ENCODE peak calls at places on chromosome 19, in eight cellular contexts. S, A, D, Q, O, U, H and W are unnamed samples.
A peak's percentile ranks its signal among the peaks of the same experiment; 100 is the strongest.

GRCh38 chr19:10805075-10805757 is 30.8 kb downstream of the TMED1 start:
- DNase-seq in D (no peak), S (no peak), U (no peak), Q (no peak), O (no peak), A (no peak), H (no peak), W (no peak)

GRCh38 chr19:19594371-19594770 is 24.1 kb downstream of the PBX4 start:
- DNase-seq in H (no peak), A (no peak), S (no peak), O (no peak), U (no peak), Q (no peak), D (no peak), W (no peak)

GRCh38 chr19:743168-743687 is 7.7 kb upstream of the MISP start:
- DNase-seq in H (no peak), Q (no peak), U (peak; percentile 30), D (no peak), S (no peak), O (no peak), A (no peak), W (peak; percentile 82)

GRCh38 chr19:4136680-4137088 is 12.8 kb upstream of the MAP2K2 start:
- DNase-seq in A (no peak), H (no peak), O (no peak), D (no peak), S (no peak), Q (no peak), U (no peak), W (no peak)

GRCh38 chr19:47243776-47244547 is 12.4 kb upstream of the CCDC9 start:
- DNase-seq in A (peak; percentile 94), O (peak; percentile 76), S (peak; percentile 98), U (peak; percentile 99), D (peak; percentile 95), H (peak; percentile 98), Q (peak; percentile 93), W (peak; percentile 97)

GRCh38 chr19:17765069-17765618 is 13.9 kb downstream of the FCHO1 start:
- DNase-seq in A (no peak), U (no peak), O (no peak), S (no peak), H (no peak), Q (peak; percentile 61), D (no peak), W (peak; percentile 17)

GRCh38 chr19:49489601-49490167 is 2.3 kb downstream of the RPL13A start:
- DNase-seq in A (no peak), O (no peak), U (no peak), Q (no peak), S (no peak), D (no peak), H (no peak), W (no peak)

GRCh38 chr19:40716031-40716654 is 543 bp downstream of the COQ8B start:
- DNase-seq in Q (peak; percentile 99), U (no peak), A (peak; percentile 6), S (no peak), H (no peak), D (no peak), O (peak; percentile 97), W (peak; percentile 87)

GRCh38 chr19:13987101-13987890 is 18.8 kb downstream of the RFX1 start:
- DNase-seq in D (no peak), Q (no peak), A (no peak), S (no peak), H (no peak), O (no peak), U (no peak), W (no peak)

GRCh38 chr19:46718157-46718933 is 1.4 kb upstream of the PRKD2 start:
- DNase-seq in O (peak; percentile 26), U (peak; percentile 49), H (peak; percentile 34), A (no peak), Q (peak; percentile 57), D (no peak), S (no peak), W (peak; percentile 33)

GRCh38 chr19:18205180-18205915 is 1.5 kb upstream of the RAB3A start:
- DNase-seq in D (peak; percentile 80), O (peak; percentile 33), S (peak; percentile 65), H (peak; percentile 72), Q (peak; percentile 72), U (peak; percentile 71), A (peak; percentile 58), W (peak; percentile 86)

GRCh38 chr19:17103177-17103576 is 27.6 kb downstream of the MYO9B start:
- DNase-seq in U (peak; percentile 74), S (no peak), A (no peak), Q (peak; percentile 46), O (peak; percentile 27), D (peak; percentile 28), H (peak; percentile 60), W (peak; percentile 44)

GRCh38 chr19:56105090-56105701 is 15.9 kb downstream of the ZNF787 start:
- DNase-seq in Q (no peak), U (peak; percentile 86), A (no peak), O (peak; percentile 89), S (peak; percentile 53), H (peak; percentile 57), D (peak; percentile 38), W (peak; percentile 95)

GRCh38 chr19:18995804-18996241 is 37.5 kb downstream of the SUGP2 start:
- DNase-seq in S (peak; percentile 86), D (peak; percentile 93), H (peak; percentile 91), Q (peak; percentile 76), U (peak; percentile 94), A (peak; percentile 91), O (peak; percentile 90), W (peak; percentile 55)

GRCh38 chr19:47316513-47316912 is 6.9 kb downstream of the C5AR1 start:
- DNase-seq in D (no peak), S (no peak), H (no peak), A (no peak), O (no peak), U (no peak), Q (no peak), W (no peak)

GRCh38 chr19:5472303-5472702 is 17.1 kb downstream of the ZNRF4 start:
- DNase-seq in O (no peak), S (no peak), Q (no peak), U (no peak), D (no peak), H (no peak), A (no peak), W (no peak)

GRCh38 chr19:58305932-58306323 is 751 bp downstream of the ERVK3-1 start:
- DNase-seq in S (no peak), U (no peak), O (no peak), H (peak; percentile 19), A (no peak), D (no peak), Q (no peak), W (no peak)

GRCh38 chr19:54480048-54480447 is 7.0 kb upstream of the CDC42EP5 start:
- DNase-seq in S (no peak), O (no peak), A (no peak), D (no peak), Q (no peak), H (no peak), U (no peak), W (no peak)

GRCh38 chr19:37716140-37716539 is 3.4 kb downstream of the ZNF607 start:
- DNase-seq in O (no peak), A (no peak), U (no peak), H (no peak), S (no peak), Q (no peak), D (no peak), W (no peak)

GRCh38 chr19:19304186-19304975 is 15.9 kb downstream of the SUGP1 start:
- DNase-seq in U (no peak), H (peak; percentile 4), Q (no peak), O (no peak), D (no peak), A (no peak), S (no peak), W (no peak)

GRCh38 chr19:11355160-11356073 is at the start of gene PLPPR2:
- DNase-seq in O (peak; percentile 63), A (peak; percentile 46), U (peak; percentile 96), D (peak; percentile 97), S (peak; percentile 85), H (peak; percentile 86), Q (peak; percentile 89), W (peak; percentile 96)

GRCh38 chr19:53132231-53132991 is at the start of gene ZNF415:
- DNase-seq in S (peak; percentile 51), O (peak; percentile 16), Q (peak; percentile 75), A (peak; percentile 41), H (peak; percentile 57), U (peak; percentile 89), D (peak; percentile 92), W (peak; percentile 90)

GRCh38 chr19:13995017-13995728 is 10.9 kb downstream of the RFX1 start:
- DNase-seq in S (peak; percentile 79), U (no peak), Q (no peak), A (no peak), H (no peak), D (peak; percentile 82), O (no peak), W (no peak)

GRCh38 chr19:49911381-49912145 is 14.9 kb upstream of the IL4I1 start:
- DNase-seq in S (no peak), Q (no peak), D (no peak), A (no peak), O (no peak), H (peak; percentile 45), U (no peak), W (no peak)